ENCODE peak calls at places on chromosomes 4 and X, in seven cellular contexts. F, Q, U, A, D, I and V are unnamed samples.
A peak's percentile ranks its signal among the peaks of the same experiment; 100 is the strongest.

GRCh38 chrX:24150051-24150790 is 692 bp downstream of the ZFX start:
- DNase-seq in F (peak; percentile 68), Q (peak; percentile 88), U (peak; percentile 94), A (no peak), D (peak; percentile 85), I (peak; percentile 83), V (peak; percentile 83)

GRCh38 chrX:153736071-153736820 is 11.6 kb downstream of the ABCD1 start:
- DNase-seq in F (no peak), Q (no peak), U (no peak), A (no peak), D (no peak), I (no peak), V (no peak)

GRCh38 chr4:101200561-101200960 is 146.8 kb downstream of the PPP3CA start:
- DNase-seq in F (no peak), Q (no peak), U (no peak), A (peak; percentile 38), D (no peak), I (no peak), V (no peak)

GRCh38 chrX:148133099-148133725 is 152.1 kb downstream of the FMR1NB start:
- DNase-seq in F (no peak), Q (no peak), U (no peak), A (no peak), D (peak; percentile 8), I (peak; percentile 61), V (no peak)

GRCh38 chrX:21374163-21374993 is at the start of gene CNKSR2:
- DNase-seq in F (peak; percentile 51), Q (peak; percentile 49), U (no peak), A (no peak), D (peak; percentile 81), I (peak; percentile 67), V (peak; percentile 31)

GRCh38 chrX:71251456-71251973 is 2.4 kb downstream of the ZMYM3 start:
- DNase-seq in F (no peak), Q (no peak), U (no peak), A (no peak), D (no peak), I (no peak), V (no peak)

GRCh38 chrX:153762636-153763173 is 1.3 kb upstream of the PLXNB3 start:
- DNase-seq in F (no peak), Q (no peak), U (no peak), A (no peak), D (no peak), I (no peak), V (no peak)

GRCh38 chr4:124061413-124061812 is 651.1 kb downstream of the ANKRD50 start:
- DNase-seq in F (no peak), Q (no peak), U (no peak), A (no peak), D (no peak), I (no peak), V (no peak)

GRCh38 chr4:83191026-83191425 is 76.5 kb upstream of the PLAC8 start:
- DNase-seq in F (no peak), Q (no peak), U (no peak), A (no peak), D (no peak), I (no peak), V (no peak)

GRCh38 chrX:78527263-78527662 is 131.9 kb downstream of the RTL3 start:
- DNase-seq in F (no peak), Q (no peak), U (no peak), A (no peak), D (no peak), I (no peak), V (no peak)

GRCh38 chrX:153971632-153972367 is at the start of gene HCFC1:
- DNase-seq in F (peak; percentile 83), Q (peak; percentile 92), U (peak; percentile 96), A (peak; percentile 58), D (peak; percentile 75), I (peak; percentile 85), V (peak; percentile 95)

GRCh38 chrX:40694833-40695232 is 40.5 kb downstream of the MED14 start:
- DNase-seq in F (no peak), Q (no peak), U (no peak), A (no peak), D (no peak), I (no peak), V (no peak)

GRCh38 chr4:54992266-54992665 is 133.1 kb downstream of the KDR start:
- DNase-seq in F (no peak), Q (no peak), U (no peak), A (no peak), D (no peak), I (no peak), V (no peak)

GRCh38 chrX:154779261-154779660 is 16.6 kb downstream of the DKC1 start:
- DNase-seq in F (no peak), Q (no peak), U (no peak), A (no peak), D (no peak), I (no peak), V (no peak)

GRCh38 chr4:78706302-78706701 is 69.8 kb upstream of the BMP2K start:
- DNase-seq in F (no peak), Q (no peak), U (no peak), A (no peak), D (no peak), I (no peak), V (no peak)

GRCh38 chr4:77308843-77309242 is 151.8 kb downstream of the CCNG2 start:
- DNase-seq in F (no peak), Q (no peak), U (no peak), A (no peak), D (peak; percentile 51), I (peak; percentile 36), V (no peak)

GRCh38 chrX:114905251-114905650 is 112.2 kb downstream of the IL13RA2 start:
- DNase-seq in F (no peak), Q (no peak), U (no peak), A (no peak), D (no peak), I (no peak), V (no peak)

GRCh38 chr4:26032572-26033320 is 118.7 kb downstream of the SMIM20 start:
- DNase-seq in F (no peak), Q (no peak), U (peak; percentile 83), A (no peak), D (no peak), I (no peak), V (no peak)

GRCh38 chr4:148141536-148141935 is 300.7 kb downstream of the NR3C2 start:
- DNase-seq in F (no peak), Q (no peak), U (no peak), A (no peak), D (no peak), I (no peak), V (no peak)

GRCh38 chrX:71128915-71129765 is 10.7 kb downstream of the MED12 start:
- DNase-seq in F (peak; percentile 60), Q (peak; percentile 70), U (peak; percentile 56), A (no peak), D (peak; percentile 65), I (peak; percentile 60), V (no peak)

GRCh38 chrX:68358679-68359078 is 74.6 kb downstream of the OPHN1 start:
- DNase-seq in F (no peak), Q (no peak), U (no peak), A (no peak), D (no peak), I (no peak), V (no peak)

GRCh38 chr4:124783847-124784246 is 71.3 kb upstream of the ANKRD50 start:
- DNase-seq in F (no peak), Q (no peak), U (no peak), A (no peak), D (no peak), I (no peak), V (no peak)

GRCh38 chr4:10623862-10624261 is 60.7 kb downstream of the CLNK start:
- DNase-seq in F (no peak), Q (no peak), U (no peak), A (no peak), D (no peak), I (no peak), V (no peak)

GRCh38 chr4:36587909-36588472 is 306.6 kb downstream of the DTHD1 start:
- DNase-seq in F (no peak), Q (no peak), U (no peak), A (no peak), D (no peak), I (no peak), V (no peak)

GRCh38 chr4:73222466-73223257 is 35.9 kb downstream of the ANKRD17 start:
- DNase-seq in F (no peak), Q (peak; percentile 53), U (peak; percentile 68), A (peak; percentile 59), D (peak; percentile 24), I (peak; percentile 94), V (peak; percentile 78)

GRCh38 chr4:3387154-3387942 is 54.4 kb upstream of the HGFAC start:
- DNase-seq in F (no peak), Q (no peak), U (no peak), A (no peak), D (peak; percentile 55), I (no peak), V (no peak)

GRCh38 chr4:153209410-153209809 is 5.2 kb downstream of the TRIM2 start:
- DNase-seq in F (no peak), Q (no peak), U (no peak), A (no peak), D (no peak), I (no peak), V (no peak)

GRCh38 chrX:20802036-20802435 is 535.3 kb upstream of the RPS6KA3 start:
- DNase-seq in F (no peak), Q (no peak), U (no peak), A (no peak), D (no peak), I (no peak), V (no peak)

GRCh38 chr4:64079316-64079715 is 329.9 kb downstream of the TECRL start:
- DNase-seq in F (no peak), Q (no peak), U (no peak), A (no peak), D (no peak), I (no peak), V (no peak)

GRCh38 chrX:13123857-13124345 is 79.5 kb upstream of the FAM9C start:
- DNase-seq in F (no peak), Q (no peak), U (no peak), A (no peak), D (no peak), I (no peak), V (no peak)

GRCh38 chr4:162229670-162230069 is 65.9 kb upstream of the FSTL5 start:
- DNase-seq in F (no peak), Q (no peak), U (no peak), A (no peak), D (no peak), I (no peak), V (no peak)